ENCODE peak calls at places on chromosome 5, in five cellular contexts. One of them, this sample, is unnamed.
A peak's percentile ranks its signal among the peaks of the same experiment; 100 is the strongest.

GRCh38 chr5:126811515-126812198 is 34.7 kb downstream of the LMNB1 start:
- DNase-seq in fibroblast of lung: no peak
- DNase-seq in HCEC 1CT: peak; percentile 20
- DNase-seq in GM12891: no peak
- DNase-seq in CD8-positive, alpha-beta memory T cell: no peak
- DNase-seq in this sample: no peak

GRCh38 chr5:29614202-29614601 is 1579.3 kb upstream of the CDH6 start:
- DNase-seq in fibroblast of lung: no peak
- DNase-seq in HCEC 1CT: no peak
- DNase-seq in GM12891: no peak
- DNase-seq in CD8-positive, alpha-beta memory T cell: no peak
- DNase-seq in this sample: no peak

GRCh38 chr5:181060924-181061323 is 20.9 kb downstream of the BTNL9 start:
- DNase-seq in fibroblast of lung: no peak
- DNase-seq in HCEC 1CT: no peak
- DNase-seq in GM12891: no peak
- DNase-seq in CD8-positive, alpha-beta memory T cell: no peak
- DNase-seq in this sample: no peak

GRCh38 chr5:143576721-143577484 is 173.4 kb upstream of the NR3C1 start:
- DNase-seq in fibroblast of lung: peak; percentile 75
- DNase-seq in HCEC 1CT: peak; percentile 56
- DNase-seq in GM12891: no peak
- DNase-seq in CD8-positive, alpha-beta memory T cell: no peak
- DNase-seq in this sample: no peak

GRCh38 chr5:177094224-177095087 is 7.7 kb downstream of the FGFR4 start:
- DNase-seq in fibroblast of lung: peak; percentile 98
- DNase-seq in HCEC 1CT: peak; percentile 96
- DNase-seq in GM12891: no peak
- DNase-seq in CD8-positive, alpha-beta memory T cell: no peak
- DNase-seq in this sample: no peak

GRCh38 chr5:164358531-164359259 is 853.3 kb downstream of the MAT2B start:
- DNase-seq in fibroblast of lung: peak; percentile 59
- DNase-seq in HCEC 1CT: peak; percentile 82
- DNase-seq in GM12891: no peak
- DNase-seq in CD8-positive, alpha-beta memory T cell: no peak
- DNase-seq in this sample: no peak

GRCh38 chr5:154860123-154860522 is 1.7 kb downstream of the CNOT8 start:
- DNase-seq in fibroblast of lung: peak; percentile 54
- DNase-seq in HCEC 1CT: peak; percentile 69
- DNase-seq in GM12891: no peak
- DNase-seq in CD8-positive, alpha-beta memory T cell: no peak
- DNase-seq in this sample: no peak

GRCh38 chr5:122153774-122154173 is 24.4 kb downstream of the ZNF474 start:
- DNase-seq in fibroblast of lung: no peak
- DNase-seq in HCEC 1CT: no peak
- DNase-seq in GM12891: no peak
- DNase-seq in CD8-positive, alpha-beta memory T cell: no peak
- DNase-seq in this sample: no peak

GRCh38 chr5:176732736-176733585 is 77.4 kb upstream of the UNC5A start:
- DNase-seq in fibroblast of lung: no peak
- DNase-seq in HCEC 1CT: no peak
- DNase-seq in GM12891: no peak
- DNase-seq in CD8-positive, alpha-beta memory T cell: no peak
- DNase-seq in this sample: no peak

GRCh38 chr5:115260248-115260647 is 2.4 kb downstream of the PGGT1B start:
- DNase-seq in fibroblast of lung: no peak
- DNase-seq in HCEC 1CT: no peak
- DNase-seq in GM12891: no peak
- DNase-seq in CD8-positive, alpha-beta memory T cell: no peak
- DNase-seq in this sample: no peak

GRCh38 chr5:129361441-129362025 is 98.6 kb upstream of the ADAMTS19 start:
- DNase-seq in fibroblast of lung: peak; percentile 45
- DNase-seq in HCEC 1CT: peak; percentile 46
- DNase-seq in GM12891: no peak
- DNase-seq in CD8-positive, alpha-beta memory T cell: no peak
- DNase-seq in this sample: no peak

GRCh38 chr5:180799194-180799593 is 3.4 kb downstream of the MGAT1 start:
- DNase-seq in fibroblast of lung: no peak
- DNase-seq in HCEC 1CT: no peak
- DNase-seq in GM12891: no peak
- DNase-seq in CD8-positive, alpha-beta memory T cell: peak; percentile 14
- DNase-seq in this sample: peak; percentile 61

GRCh38 chr5:37071901-37072581 is 177.1 kb downstream of the CPLANE1 start:
- DNase-seq in fibroblast of lung: peak; percentile 40
- DNase-seq in HCEC 1CT: peak; percentile 66
- DNase-seq in GM12891: no peak
- DNase-seq in CD8-positive, alpha-beta memory T cell: no peak
- DNase-seq in this sample: no peak

GRCh38 chr5:3392306-3392939 is 203.2 kb upstream of the IRX1 start:
- DNase-seq in fibroblast of lung: no peak
- DNase-seq in HCEC 1CT: no peak
- DNase-seq in GM12891: peak; percentile 30
- DNase-seq in CD8-positive, alpha-beta memory T cell: no peak
- DNase-seq in this sample: no peak

GRCh38 chr5:54397420-54397819 is 58.1 kb upstream of the HSPB3 start:
- DNase-seq in fibroblast of lung: no peak
- DNase-seq in HCEC 1CT: no peak
- DNase-seq in GM12891: no peak
- DNase-seq in CD8-positive, alpha-beta memory T cell: no peak
- DNase-seq in this sample: no peak

GRCh38 chr5:96709152-96709821 is 47.1 kb downstream of the CAST start:
- DNase-seq in fibroblast of lung: peak; percentile 74
- DNase-seq in HCEC 1CT: peak; percentile 87
- DNase-seq in GM12891: no peak
- DNase-seq in CD8-positive, alpha-beta memory T cell: no peak
- DNase-seq in this sample: no peak

GRCh38 chr5:144237851-144238250 is 67.2 kb downstream of the KCTD16 start:
- DNase-seq in fibroblast of lung: no peak
- DNase-seq in HCEC 1CT: no peak
- DNase-seq in GM12891: no peak
- DNase-seq in CD8-positive, alpha-beta memory T cell: no peak
- DNase-seq in this sample: no peak

GRCh38 chr5:172725273-172725672 is 45.7 kb downstream of the DUSP1 start:
- DNase-seq in fibroblast of lung: no peak
- DNase-seq in HCEC 1CT: no peak
- DNase-seq in GM12891: no peak
- DNase-seq in CD8-positive, alpha-beta memory T cell: no peak
- DNase-seq in this sample: no peak

GRCh38 chr5:1795931-1796330 is 3.7 kb downstream of the MRPL36 start:
- DNase-seq in fibroblast of lung: no peak
- DNase-seq in HCEC 1CT: no peak
- DNase-seq in GM12891: no peak
- DNase-seq in CD8-positive, alpha-beta memory T cell: no peak
- DNase-seq in this sample: no peak

GRCh38 chr5:124649548-124650501 is 96.6 kb downstream of the ZNF608 start:
- DNase-seq in fibroblast of lung: peak; percentile 89
- DNase-seq in HCEC 1CT: no peak
- DNase-seq in GM12891: peak; percentile 38
- DNase-seq in CD8-positive, alpha-beta memory T cell: peak; percentile 30
- DNase-seq in this sample: no peak

GRCh38 chr5:148922606-148923005 is 96.2 kb downstream of the ADRB2 start:
- DNase-seq in fibroblast of lung: no peak
- DNase-seq in HCEC 1CT: no peak
- DNase-seq in GM12891: no peak
- DNase-seq in CD8-positive, alpha-beta memory T cell: no peak
- DNase-seq in this sample: no peak

GRCh38 chr5:179265529-179266290 is 79.6 kb downstream of the ADAMTS2 start:
- DNase-seq in fibroblast of lung: peak; percentile 99
- DNase-seq in HCEC 1CT: peak; percentile 99
- DNase-seq in GM12891: no peak
- DNase-seq in CD8-positive, alpha-beta memory T cell: no peak
- DNase-seq in this sample: no peak

GRCh38 chr5:179319741-179320281 is 25.4 kb downstream of the ADAMTS2 start:
- DNase-seq in fibroblast of lung: peak; percentile 52
- DNase-seq in HCEC 1CT: no peak
- DNase-seq in GM12891: no peak
- DNase-seq in CD8-positive, alpha-beta memory T cell: no peak
- DNase-seq in this sample: no peak

GRCh38 chr5:150763023-150763793 is 4.4 kb upstream of the DCTN4 start:
- DNase-seq in fibroblast of lung: peak; percentile 68
- DNase-seq in HCEC 1CT: peak; percentile 88
- DNase-seq in GM12891: no peak
- DNase-seq in CD8-positive, alpha-beta memory T cell: no peak
- DNase-seq in this sample: no peak

GRCh38 chr5:73388371-73388684 is 60.2 kb downstream of the FOXD1 start:
- DNase-seq in fibroblast of lung: no peak
- DNase-seq in HCEC 1CT: peak; percentile 26
- DNase-seq in GM12891: no peak
- DNase-seq in CD8-positive, alpha-beta memory T cell: no peak
- DNase-seq in this sample: no peak

GRCh38 chr5:124745367-124746251 is 830 bp downstream of the ZNF608 start:
- DNase-seq in fibroblast of lung: peak; percentile 64
- DNase-seq in HCEC 1CT: peak; percentile 57
- DNase-seq in GM12891: no peak
- DNase-seq in CD8-positive, alpha-beta memory T cell: no peak
- DNase-seq in this sample: no peak

GRCh38 chr5:62115009-62115408 is 191.0 kb upstream of the KIF2A start:
- DNase-seq in fibroblast of lung: no peak
- DNase-seq in HCEC 1CT: no peak
- DNase-seq in GM12891: no peak
- DNase-seq in CD8-positive, alpha-beta memory T cell: no peak
- DNase-seq in this sample: no peak